ENCODE peak calls at places on chromosomes 4 and X, in five cellular contexts. G is HepG2; N is stimulated activated CD4-positive, alpha-beta T cell treated with anti-CD3 and anti-CD28 coated beads, Interleukin-2, amount 100 ng/mL, for 48 hours; O is HEK293T; S is lower lobe of right lung. H is an unnamed sample.

GRCh38 chr4:147638942-147639341 is 21.7 kb downstream of the TMEM184C start:
- DNase-seq in O (no peak), G (no peak), N (no peak), S (no peak), H (no peak)

GRCh38 chr4:21046121-21046520 is 345.9 kb downstream of the PACRGL start:
- DNase-seq in S (no peak), N (no peak), G (no peak), O (no peak), H (peak; percentile 5)

GRCh38 chr4:146053901-146054300 is 115.3 kb upstream of the ZNF827 start:
- DNase-seq in O (no peak), N (no peak), G (no peak), S (no peak), H (no peak)

GRCh38 chr4:8144359-8144758 is 14.3 kb downstream of the ABLIM2 start:
- DNase-seq in G (no peak), S (no peak), N (no peak), O (no peak), H (no peak)

GRCh38 chrX:18995216-18995615 is 11.3 kb upstream of the PHKA2 start:
- DNase-seq in S (no peak), O (no peak), N (no peak), G (peak; percentile 47), H (peak; percentile 66)

GRCh38 chr4:72969957-72970356 is 99.6 kb downstream of the COX18 start:
- DNase-seq in G (no peak), O (no peak), S (no peak), N (no peak), H (no peak)

GRCh38 chr4:17111959-17112659 is 213.7 kb upstream of the LDB2 start:
- DNase-seq in O (peak; percentile 53), S (no peak), G (peak; percentile 6), N (no peak), H (no peak)

GRCh38 chrX:22742174-22742573 is 257.6 kb upstream of the DDX53 start:
- DNase-seq in S (no peak), N (no peak), G (no peak), O (no peak), H (peak; percentile 10)

GRCh38 chr4:47913858-47914218 is 545 bp downstream of the NFXL1 start:
- DNase-seq in O (peak; percentile 12), N (peak; percentile 15), S (peak; percentile 63), G (peak; percentile 13), H (peak; percentile 49)

GRCh38 chr4:108205859-108206258 is 37.1 kb upstream of the LEF1 start:
- DNase-seq in O (no peak), G (no peak), S (no peak), N (no peak), H (no peak)

GRCh38 chr4:138540056-138540800 is 298.1 kb upstream of the SLC7A11 start:
- DNase-seq in S (no peak), G (no peak), O (no peak), N (no peak), H (peak; percentile 69)

GRCh38 chr4:181525641-181526040 is 717.6 kb upstream of the TENM3 start:
- DNase-seq in S (no peak), O (no peak), N (no peak), G (no peak), H (no peak)

GRCh38 chrX:75131973-75132627 is 24.0 kb downstream of the ABCB7 start:
- DNase-seq in S (no peak), O (no peak), N (no peak), G (no peak), H (no peak)

GRCh38 chr4:56655627-56656345 is 25.3 kb downstream of the HOPX start:
- DNase-seq in S (no peak), O (peak; percentile 44), N (no peak), G (no peak), H (no peak)

GRCh38 chrX:43880439-43880838 is 1.8 kb downstream of the MAOB start:
- DNase-seq in N (no peak), G (no peak), O (no peak), S (no peak), H (peak; percentile 72)

GRCh38 chrX:129617420-129617819 is 37.3 kb downstream of the APLN start:
- DNase-seq in O (no peak), N (no peak), G (peak; percentile 3), S (no peak), H (no peak)

GRCh38 chr4:133162941-133163340 is 13.8 kb downstream of the PCDH10 start:
- DNase-seq in N (no peak), O (no peak), G (no peak), S (no peak), H (no peak)

GRCh38 chr4:111930658-111931057 is 214.6 kb upstream of the FAM241A start:
- DNase-seq in S (no peak), N (no peak), G (no peak), O (no peak), H (no peak)

GRCh38 chr4:72209600-72209999 is 177.8 kb downstream of the NPFFR2 start:
- DNase-seq in G (no peak), S (no peak), N (no peak), O (no peak), H (peak; percentile 86)

GRCh38 chrX:24733111-24733510 is 39.4 kb downstream of the POLA1 start:
- DNase-seq in O (no peak), N (no peak), S (no peak), G (no peak), H (no peak)

GRCh38 chr4:147195386-147195785 is 249.7 kb upstream of the TTC29 start:
- DNase-seq in N (no peak), O (no peak), S (no peak), G (no peak), H (no peak)

GRCh38 chr4:5249727-5250126 is 198.4 kb downstream of the STK32B start:
- DNase-seq in G (no peak), N (no peak), S (no peak), O (no peak), H (no peak)

GRCh38 chrX:536616-537015 is 94.0 kb upstream of the SHOX start:
- DNase-seq in N (no peak), O (no peak), S (no peak), G (no peak), H (no peak)

GRCh38 chr4:78787392-78788004 is 11.3 kb downstream of the BMP2K start:
- DNase-seq in G (no peak), N (no peak), S (no peak), O (no peak), H (no peak)

GRCh38 chr4:75598390-75598789 is 31.9 kb downstream of the CDKL2 start:
- DNase-seq in O (no peak), G (no peak), S (no peak), N (no peak), H (peak; percentile 8)

GRCh38 chr4:90580271-90580825 is 453.2 kb downstream of the CCSER1 start:
- DNase-seq in G (no peak), S (no peak), N (no peak), O (no peak), H (peak; percentile 17)

GRCh38 chr4:146472404-146472803 is 49.3 kb downstream of the SLC10A7 start:
- DNase-seq in O (peak; percentile 35), S (no peak), G (no peak), N (no peak), H (no peak)

GRCh38 chr4:8294775-8295174 is 25.2 kb downstream of the HTRA3 start:
- DNase-seq in O (no peak), N (no peak), G (no peak), S (no peak), H (no peak)

GRCh38 chr4:101040776-101041175 is 306.6 kb downstream of the PPP3CA start:
- DNase-seq in O (no peak), G (no peak), N (no peak), S (no peak), H (no peak)

GRCh38 chr4:140764785-140765392 is 8.7 kb upstream of the TBC1D9 start:
- DNase-seq in O (no peak), N (no peak), G (no peak), S (no peak), H (no peak)

GRCh38 chrX:41688835-41689234 is at the start of gene GPR34:
- DNase-seq in O (no peak), G (no peak), S (no peak), N (no peak), H (no peak)

GRCh38 chrX:153763298-153763932 is 634 bp upstream of the PLXNB3 start:
- DNase-seq in G (peak; percentile 45), S (no peak), N (no peak), O (no peak), H (no peak)

GRCh38 chr4:77044458-77045124 is 31.2 kb downstream of the CCNI start:
- DNase-seq in G (peak; percentile 9), N (no peak), S (no peak), O (peak; percentile 16), H (no peak)

GRCh38 chrX:17375361-17375630 is 296 bp downstream of the NHS start:
- DNase-seq in O (no peak), S (no peak), G (no peak), N (no peak), H (no peak)

GRCh38 chr4:181528570-181529184 is 714.5 kb upstream of the TENM3 start:
- DNase-seq in N (peak; percentile 22), S (peak; percentile 61), G (peak; percentile 56), O (peak; percentile 55), H (peak; percentile 16)

H was measured in foreskin keratinocyte.